ENCODE peak calls at places on chromosomes 7 and 10, in four cellular contexts. D is Peyer's patch, G is mammary epithelial cell, R is foreskin keratinocyte. P is an unnamed sample.

GRCh38 chr10:71323407-71323806 is 4.3 kb downstream of the SLC29A3 start:
- DNase-seq in D (no peak), G (no peak), R (no peak), P (no peak)

GRCh38 chr7:2980406-2981102 is 63.1 kb downstream of the CARD11 start:
- DNase-seq in D (peak; percentile 57), G (no peak), R (no peak), P (no peak)

GRCh38 chr10:131856441-131857094 is 44.2 kb upstream of the PPP2R2D start:
- DNase-seq in D (peak; percentile 18), G (no peak), R (no peak), P (peak; percentile 22)

GRCh38 chr10:77478248-77478963 is 159.2 kb downstream of the KCNMA1 start:
- DNase-seq in D (no peak), G (peak; percentile 85), R (peak; percentile 78), P (no peak)

GRCh38 chr10:34434119-34434594 is 380.9 kb downstream of the PARD3 start:
- DNase-seq in D (no peak), G (peak; percentile 28), R (peak; percentile 31), P (no peak)

GRCh38 chr7:158240801-158241200 is 346.8 kb downstream of the PTPRN2 start:
- DNase-seq in D (no peak), G (no peak), R (no peak), P (no peak)

GRCh38 chr7:66353547-66353946 is 148.4 kb downstream of the TPST1 start:
- DNase-seq in D (no peak), G (peak; percentile 86), R (peak; percentile 75), P (no peak)

GRCh38 chr7:127988743-127989142 is 42.5 kb downstream of the LRRC4 start:
- DNase-seq in D (no peak), G (no peak), R (no peak), P (no peak)

GRCh38 chr7:52119537-52119936 is 802.9 kb upstream of the COBL start:
- DNase-seq in D (no peak), G (no peak), R (no peak), P (peak; percentile 79)

GRCh38 chr7:28293529-28293835 is 112.9 kb upstream of the JAZF1 start:
- DNase-seq in D (no peak), G (no peak), R (no peak), P (no peak)

GRCh38 chr10:28800144-28800543 is 122.8 kb downstream of the BAMBI start:
- DNase-seq in D (no peak), G (no peak), R (no peak), P (no peak)

GRCh38 chr10:124867304-124867703 is 65.7 kb downstream of the ABRAXAS2 start:
- DNase-seq in D (no peak), G (no peak), R (no peak), P (no peak)

GRCh38 chr10:18409599-18410397 is 241.6 kb downstream of the NSUN6 start:
- DNase-seq in D (no peak), G (no peak), R (no peak), P (no peak)

GRCh38 chr10:129934196-129934925 is 29.7 kb downstream of the EBF3 start:
- DNase-seq in D (peak; percentile 38), G (no peak), R (no peak), P (no peak)

GRCh38 chr7:12291870-12292269 is 80.8 kb downstream of the TMEM106B start:
- DNase-seq in D (no peak), G (peak; percentile 9), R (no peak), P (no peak)

GRCh38 chr7:19114591-19114855 is 2.9 kb downstream of the TWIST1 start:
- DNase-seq in D (no peak), G (no peak), R (no peak), P (no peak)

GRCh38 chr7:47361746-47362215 is 220.1 kb downstream of the TNS3 start:
- DNase-seq in D (peak; percentile 33), G (peak; percentile 96), R (peak; percentile 91), P (no peak)

GRCh38 chr7:43439631-43440401 is 143.1 kb upstream of the STK17A start:
- DNase-seq in D (peak; percentile 53), G (peak; percentile 26), R (no peak), P (peak; percentile 87)

GRCh38 chr7:100407285-100408180 is 21.0 kb downstream of the ZCWPW1 start:
- DNase-seq in D (no peak), G (peak; percentile 66), R (no peak), P (peak; percentile 69)

GRCh38 chr7:341841-342638 is 52.1 kb downstream of the FOXL3 start:
- DNase-seq in D (peak; percentile 79), G (no peak), R (no peak), P (no peak)

GRCh38 chr7:39950473-39951155 is 558 bp downstream of the CDK13 start:
- DNase-seq in D (peak; percentile 66), G (no peak), R (no peak), P (peak; percentile 74)

GRCh38 chr10:117710181-117710798 is 167.7 kb downstream of the EMX2 start:
- DNase-seq in D (no peak), G (no peak), R (no peak), P (peak; percentile 66)

GRCh38 chr10:102219370-102219769 is 6.7 kb upstream of the ELOVL3 start:
- DNase-seq in D (no peak), G (no peak), R (no peak), P (no peak)

GRCh38 chr10:97861351-97861750 is 11.7 kb downstream of the GOLGA7B start:
- DNase-seq in D (no peak), G (peak; percentile 93), R (peak; percentile 61), P (peak; percentile 57)

GRCh38 chr10:84194424-84195043 is at the start of gene CDHR1:
- DNase-seq in D (peak; percentile 64), G (no peak), R (no peak), P (peak; percentile 89)

GRCh38 chr10:71319042-71319799 is at the start of gene SLC29A3:
- DNase-seq in D (peak; percentile 90), G (peak; percentile 74), R (no peak), P (peak; percentile 94)

GRCh38 chr7:50792342-50793114 is 9.8 kb upstream of the GRB10 start:
- DNase-seq in D (no peak), G (no peak), R (peak; percentile 20), P (peak; percentile 78)

GRCh38 chr7:44244282-44244681 is 43.5 kb downstream of the YKT6 start:
- DNase-seq in D (no peak), G (no peak), R (no peak), P (peak; percentile 83)

GRCh38 chr10:51302316-51302715 is 228.0 kb downstream of the PRKG1 start:
- DNase-seq in D (no peak), G (no peak), R (no peak), P (no peak)

GRCh38 chr10:119817991-119818888 is 54.4 kb downstream of the MCMBP start:
- DNase-seq in D (peak; percentile 52), G (no peak), R (peak; percentile 17), P (peak; percentile 100)

GRCh38 chr7:45136106-45137060 is 21.2 kb upstream of the RAMP3 start:
- DNase-seq in D (peak; percentile 72), G (peak; percentile 53), R (no peak), P (peak; percentile 83)

GRCh38 chr10:63711866-63712716 is 190.9 kb downstream of the REEP3 start:
- DNase-seq in D (peak; percentile 95), G (peak; percentile 98), R (peak; percentile 81), P (no peak)

GRCh38 chr7:140656548-140657515 is 15.9 kb upstream of the ADCK2 start:
- DNase-seq in D (peak; percentile 84), G (peak; percentile 83), R (peak; percentile 59), P (no peak)

GRCh38 chr7:123725586-123726171 is 23.1 kb downstream of the WASL start:
- DNase-seq in D (no peak), G (no peak), R (no peak), P (no peak)

GRCh38 chr7:119175916-119176627 is 951.6 kb downstream of the ANKRD7 start:
- DNase-seq in D (peak; percentile 61), G (peak; percentile 42), R (peak; percentile 24), P (peak; percentile 93)

GRCh38 chr7:7108931-7109330 is 73.4 kb upstream of the C1GALT1 start:
- DNase-seq in D (no peak), G (no peak), R (no peak), P (no peak)
- H3K27me3 ChIP-seq in D (no peaks in the 10 kb centered on the region), G (no peaks in the 10 kb centered on the region), R (no peaks in the 10 kb centered on the region), P (no peaks in the 10 kb centered on the region)

DNA sequence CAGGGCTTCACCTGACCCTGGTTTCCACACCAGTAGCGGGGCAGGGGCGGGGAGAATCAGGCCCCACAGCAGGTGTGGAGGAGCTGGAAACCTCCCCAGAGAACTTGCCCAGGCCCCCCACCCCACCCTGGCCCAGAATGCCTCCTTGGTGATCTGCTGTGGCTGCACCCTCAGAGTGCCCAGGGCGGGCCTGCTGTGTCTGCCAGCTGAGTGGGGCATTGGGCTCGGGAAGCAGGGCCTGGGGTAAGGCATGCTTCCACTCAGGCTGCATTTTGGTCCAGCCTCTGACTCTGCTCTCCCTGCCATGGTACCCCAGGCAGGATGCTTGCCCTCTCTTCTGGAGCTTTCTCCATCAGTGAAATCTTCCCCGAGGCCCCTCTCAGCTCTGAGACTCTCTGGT is 1.1 kb upstream of the CRHR2 start:
- DNase-seq in D (no peak), G (no peak), R (no peak), P (no peak)
- H3K27me3 ChIP-seq in D (peaks cover 17% of the 10 kb centered on the region), G (peaks cover 35% of the 10 kb centered on the region), R (peaks cover 83% of the 10 kb centered on the region), P (peaks cover 58% of the 10 kb centered on the region)

GRCh38 chr7:131016230-131016629 is 282.2 kb upstream of the KLF14 start:
- DNase-seq in D (no peak), G (peak; percentile 65), R (no peak), P (peak; percentile 7)

GRCh38 chr7:131021902-131022301 is 287.9 kb upstream of the KLF14 start:
- DNase-seq in D (no peak), G (no peak), R (no peak), P (no peak)

GRCh38 chr7:131021460-131021859 is 287.5 kb upstream of the KLF14 start:
- DNase-seq in D (no peak), G (no peak), R (no peak), P (peak; percentile 20)

GRCh38 chr7:131019351-131019750 is 285.3 kb upstream of the KLF14 start:
- DNase-seq in D (no peak), G (no peak), R (no peak), P (no peak)

DNA sequence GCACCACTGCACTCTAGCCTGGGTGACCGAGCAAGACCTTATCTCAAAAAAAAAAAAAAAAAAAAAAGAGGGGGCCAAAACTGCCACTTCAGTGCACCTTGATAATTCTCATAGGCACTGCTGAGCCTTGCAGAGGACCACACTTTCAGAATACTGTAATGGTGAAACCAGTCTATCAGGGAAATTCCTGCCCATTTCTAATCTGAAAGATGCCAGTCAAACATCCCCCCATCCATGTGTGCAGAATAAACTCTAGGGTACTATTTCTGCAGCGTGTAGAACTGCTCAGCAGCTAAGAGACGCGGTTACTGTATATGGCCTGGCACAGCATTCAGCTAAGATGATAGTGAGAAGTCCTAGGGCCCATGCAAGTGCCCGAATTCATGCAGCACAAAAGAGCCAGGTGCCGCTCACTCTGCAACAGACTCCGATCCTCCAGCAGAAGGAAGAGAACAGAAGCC is 286.8 kb upstream of the KLF14 start:
- DNase-seq in D (no peak), G (no peak), R (no peak), P (peak; percentile 12)
- H3K27me3 ChIP-seq in D (no peaks in the 10 kb centered on the region), G (no peaks in the 10 kb centered on the region), R (no peaks in the 10 kb centered on the region), P (no peaks in the 10 kb centered on the region)

DNA sequence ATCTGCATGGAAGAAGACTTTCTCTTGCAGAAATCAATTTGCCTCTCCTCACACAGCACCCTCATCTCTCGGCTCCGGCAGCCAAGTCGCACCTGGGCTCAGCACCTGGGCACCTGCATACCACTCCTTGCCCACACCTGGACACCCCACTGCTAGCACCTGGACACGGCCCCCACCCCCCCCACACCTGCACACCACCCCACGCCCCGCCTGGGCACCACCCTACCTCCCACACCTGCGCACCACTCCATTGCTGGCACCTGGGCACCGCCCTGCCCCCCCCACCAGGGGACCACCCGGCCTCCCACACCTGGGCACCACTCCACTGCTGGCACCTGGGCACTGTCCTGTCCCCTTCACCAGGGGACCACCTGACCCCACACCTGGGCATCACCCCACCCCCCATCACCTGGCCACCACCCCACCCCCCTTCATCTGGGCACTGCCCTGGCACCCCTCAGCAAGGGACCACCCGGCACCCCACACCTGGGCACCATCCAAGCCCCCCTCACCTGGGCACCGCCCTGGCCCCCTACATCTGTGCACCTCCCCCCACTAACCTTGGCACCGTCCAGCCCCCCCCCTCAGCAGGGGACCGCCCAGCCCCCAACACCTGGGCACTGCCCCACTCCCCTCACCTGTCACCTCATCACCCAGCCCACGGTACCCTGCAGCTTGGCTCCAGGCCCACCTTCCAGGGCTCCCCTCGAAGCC is 33.8 kb upstream of the RNF32 start:
- DNase-seq in D (no peak), G (no peak), R (no peak), P (no peak)
- H3K27me3 ChIP-seq in D (no peaks in the 10 kb centered on the region), G (peaks cover 5% of the 10 kb centered on the region), R (peaks cover 19% of the 10 kb centered on the region), P (no peaks in the 10 kb centered on the region)

P was measured in endodermal cell.